ENCODE peak calls at places on chromosomes 11 and 22, in six cellular contexts. C is globus pallidus, K is lung, F is nephron progenitor cell, V is sciatic nerve, M is ELR. U is an unnamed sample.

GRCh38 chr11:77471520-77472234 is 2.2 kb downstream of the PAK1 start:
- DNase-seq in C (peak), K (no peak), F (peak), V (no peak), M (peak), U (no peak)

GRCh38 chr22:45886502-45886901 is 90.5 kb downstream of the WNT7B start:
- DNase-seq in C (no peak), K (no peak), F (no peak), V (peak), M (no peak), U (no peak)

GRCh38 chr11:92828576-92828975 is 140.9 kb upstream of the MTNR1B start:
- DNase-seq in C (no peak), K (no peak), F (peak), V (no peak), M (no peak), U (no peak)

GRCh38 chr11:12100429-12100828 is 10.0 kb upstream of the MICAL2 start:
- DNase-seq in C (no peak), K (no peak), F (no peak), V (no peak), M (no peak), U (no peak)

GRCh38 chr11:32427935-32428664 is 7.2 kb downstream of the WT1 start:
- DNase-seq in C (no peak), K (no peak), F (peak), V (no peak), M (no peak), U (no peak)

GRCh38 chr11:120334894-120335462 is 1.2 kb upstream of the ARHGEF12 start:
- DNase-seq in C (peak), K (peak), F (peak), V (no peak), M (peak), U (peak)

GRCh38 chr11:76735841-76736240 is 47.3 kb upstream of the TSKU start:
- DNase-seq in C (no peak), K (no peak), F (no peak), V (no peak), M (no peak), U (no peak)

GRCh38 chr11:1300569-1301187 is 8.8 kb downstream of the TOLLIP start:
- DNase-seq in C (no peak), K (peak), F (no peak), V (peak), M (no peak), U (no peak)

GRCh38 chr22:44542561-44543222 is 44.7 kb upstream of the RTL6 start:
- DNase-seq in C (no peak), K (no peak), F (no peak), V (peak), M (no peak), U (no peak)

GRCh38 chr11:104405277-104405676 is 241.3 kb upstream of the PDGFD start:
- DNase-seq in C (no peak), K (no peak), F (no peak), V (no peak), M (no peak), U (no peak)

GRCh38 chr11:46290598-46291309 is 13.3 kb downstream of the CREB3L1 start:
- DNase-seq in C (no peak), K (peak), F (peak), V (peak), M (peak), U (no peak)

GRCh38 chr22:40597541-40598453 is 38.7 kb downstream of the MRTFA start:
- DNase-seq in C (peak), K (no peak), F (no peak), V (no peak), M (peak), U (no peak)

GRCh38 chr11:132610216-132610615 is 922.1 kb downstream of the OPCML start:
- DNase-seq in C (no peak), K (no peak), F (no peak), V (no peak), M (peak), U (no peak)

GRCh38 chr11:70271635-70271953 is 1.1 kb downstream of the PPFIA1 start:
- DNase-seq in C (no peak), K (no peak), F (no peak), V (no peak), M (no peak), U (no peak)

GRCh38 chr11:96146765-96147164 is 196.2 kb downstream of the MAML2 start:
- DNase-seq in C (no peak), K (no peak), F (no peak), V (no peak), M (no peak), U (no peak)

GRCh38 chr11:94417386-94417987 is 16.3 kb upstream of the GPR83 start:
- DNase-seq in C (peak), K (no peak), F (no peak), V (no peak), M (peak), U (no peak)

GRCh38 chr11:75303544-75304224 is 47.8 kb downstream of the ARRB1 start:
- DNase-seq in C (peak), K (no peak), F (no peak), V (no peak), M (no peak), U (no peak)

U was measured in NCI-H1417 treated with DMSO at 0.1 percent for 48 hours.